ENCODE peak calls at places on chromosomes 16 and 17, in seven cellular contexts. L is activated CD4-positive, alpha-beta T cell treated with anti-CD3 and anti-CD28 coated beads for 48 hours; C is B cell; N is HFFc6; R is fibroblast of the aortic adventitia; T is Peyer's patch; U is IMR-90. W is an unnamed sample.

GRCh38 chr17:65231662-65232335 is 94.6 kb downstream of the RGS9 start:
- DNase-seq in L (peak; percentile 70), C (peak; percentile 22), N (peak; percentile 90), R (peak; percentile 85), T (peak; percentile 57), U (peak; percentile 88), W (peak; percentile 71)

GRCh38 chr17:47267354-47267828 is 13.8 kb downstream of the ITGB3 start:
- DNase-seq in L (no peak), C (no peak), N (peak; percentile 90), R (peak; percentile 72), T (no peak), U (peak; percentile 94), W (peak; percentile 84)

GRCh38 chr17:56540791-56541190 is 52.7 kb upstream of the NOG start:
- DNase-seq in L (no peak), C (no peak), N (no peak), R (no peak), T (no peak), U (no peak), W (no peak)

GRCh38 chr16:1073566-1074378 is 1.2 kb downstream of the SSTR5 start:
- DNase-seq in L (no peak), C (no peak), N (no peak), R (no peak), T (no peak), U (no peak), W (no peak)

GRCh38 chr17:81519284-81520020 is 6.9 kb upstream of the ACTG1 start:
- DNase-seq in L (peak; percentile 72), C (peak; percentile 88), N (no peak), R (no peak), T (peak; percentile 86), U (no peak), W (no peak)

GRCh38 chr16:79437764-79438728 is 162.5 kb downstream of the MAF start:
- DNase-seq in L (no peak), C (no peak), N (no peak), R (no peak), T (no peak), U (no peak), W (no peak)

GRCh38 chr16:53753431-53753830 is 49.5 kb downstream of the FTO start:
- DNase-seq in L (no peak), C (no peak), N (no peak), R (no peak), T (no peak), U (no peak), W (no peak)

GRCh38 chr16:73996624-73997339 is 299.8 kb upstream of the PSMD7 start:
- DNase-seq in L (no peak), C (no peak), N (no peak), R (no peak), T (no peak), U (no peak), W (no peak)

GRCh38 chr16:55496509-55497145 is 12.2 kb upstream of the LPCAT2 start:
- DNase-seq in L (no peak), C (no peak), N (no peak), R (no peak), T (no peak), U (no peak), W (no peak)

GRCh38 chr17:56638536-56639177 is 45.2 kb downstream of the NOG start:
- DNase-seq in L (no peak), C (no peak), N (no peak), R (no peak), T (no peak), U (no peak), W (no peak)

GRCh38 chr17:17022011-17022800 is 20.1 kb upstream of the MPRIP start:
- DNase-seq in L (no peak), C (no peak), N (no peak), R (no peak), T (peak; percentile 40), U (no peak), W (no peak)

GRCh38 chr17:37079065-37079708 is 130.4 kb downstream of the AATF start:
- DNase-seq in L (no peak), C (no peak), N (no peak), R (no peak), T (no peak), U (no peak), W (no peak)

GRCh38 chr17:19387921-19388521 is 1.0 kb upstream of the MFAP4 start:
- DNase-seq in L (no peak), C (no peak), N (peak; percentile 83), R (peak; percentile 94), T (no peak), U (peak; percentile 76), W (peak; percentile 34)

GRCh38 chr17:48024149-48025039 is 13.2 kb downstream of the COPZ2 start:
- DNase-seq in L (peak; percentile 54), C (peak; percentile 69), N (peak; percentile 64), R (peak; percentile 77), T (no peak), U (no peak), W (no peak)

GRCh38 chr17:78716814-78717393 is 65.2 kb downstream of the CYTH1 start:
- DNase-seq in L (peak; percentile 57), C (peak; percentile 44), N (peak; percentile 18), R (peak; percentile 55), T (peak; percentile 77), U (peak; percentile 22), W (no peak)

GRCh38 chr17:7394452-7395191 is at the start of gene PLSCR3:
- DNase-seq in L (peak; percentile 86), C (peak; percentile 89), N (peak; percentile 85), R (peak; percentile 81), T (peak; percentile 94), U (peak; percentile 84), W (peak; percentile 45)

GRCh38 chr16:88430185-88430523 is 22.9 kb upstream of the ZFPM1 start:
- DNase-seq in L (peak; percentile 30), C (peak; percentile 42), N (no peak), R (no peak), T (no peak), U (no peak), W (no peak)

GRCh38 chr17:18187816-18188761 is 4.5 kb downstream of the ALKBH5 start:
- DNase-seq in L (peak; percentile 41), C (no peak), N (peak; percentile 63), R (peak; percentile 68), T (no peak), U (peak; percentile 23), W (no peak)

GRCh38 chr16:19338335-19338734 is 52.8 kb downstream of the CLEC19A start:
- DNase-seq in L (peak; percentile 2), C (no peak), N (no peak), R (no peak), T (no peak), U (no peak), W (no peak)

GRCh38 chr17:33072421-33073175 is 81.0 kb downstream of the SPACA3 start:
- DNase-seq in L (no peak), C (no peak), N (no peak), R (no peak), T (no peak), U (no peak), W (no peak)

W was measured in BJ.